ENCODE peak calls at places on chromosomes 5 and 9, in seven cellular contexts. M is uterus, V is right lobe of liver, Z is HepG2, T is esophagus squamous epithelium, W is endodermal cell, D is cardiac muscle cell. H is an unnamed sample. For H3K4me1, the result is how much of the 10 kb centered on the place peaks cover.

GRCh38 chr5:149011084-149011483 is 51.8 kb downstream of the SH3TC2 start:
- DNase-seq in V (no peak), W (no peak), M (no peak), Z (no peak), T (no peak), D (no peak), H (no peak)

GRCh38 chr5:56270058-56270457 is 36.9 kb upstream of the ANKRD55 start:
- DNase-seq in Z (peak), D (no peak), T (no peak), M (no peak), W (no peak), V (no peak), H (no peak)

GRCh38 chr9:110027624-110028023 is 180.3 kb downstream of the C9orf152 start:
- DNase-seq in W (no peak), D (peak), T (no peak), M (no peak), V (no peak), Z (peak), H (no peak)

GRCh38 chr5:92527311-92528078 is 1053.5 kb downstream of the NR2F1-AS1 start:
- DNase-seq in M (no peak), T (no peak), V (no peak), W (no peak), D (peak), Z (no peak), H (no peak)

GRCh38 chr9:34884732-34885131 is 73.4 kb upstream of the PHF24 start:
- DNase-seq in W (no peak), D (no peak), V (no peak), T (no peak), M (no peak), Z (no peak), H (no peak)

GRCh38 chr5:132309679-132310078 is 15.5 kb downstream of the SLC22A4 start:
- DNase-seq in D (no peak), V (no peak), Z (peak), T (no peak), W (no peak), M (no peak), H (no peak)

GRCh38 chr9:696332-697090 is 145.0 kb upstream of the DMRT1 start:
- DNase-seq in Z (peak), M (peak), W (no peak), V (no peak), D (peak), T (no peak), H (peak)

GRCh38 chr5:10315181-10315580 is 7.5 kb upstream of the CMBL start:
- DNase-seq in V (no peak), T (no peak), M (no peak), D (no peak), Z (no peak), W (no peak), H (no peak)

GRCh38 chr9:131264231-131264630 is 12.1 kb downstream of the FAM78A start:
- DNase-seq in V (no peak), W (peak), M (no peak), T (no peak), Z (no peak), D (no peak), H (no peak)

GRCh38 chr5:141514330-141515111 is 25.6 kb downstream of the PCDHGC5 start:
- DNase-seq in M (no peak), Z (no peak), W (peak), V (no peak), D (peak), T (no peak), H (peak)

GRCh38 chr5:62692946-62693713 is 114.5 kb downstream of the LRRC70 start:
- DNase-seq in D (no peak), Z (no peak), W (no peak), T (no peak), V (no peak), M (no peak), H (no peak)

GRCh38 chr5:133260715-133261114 is 208.9 kb downstream of the HSPA4 start:
- DNase-seq in V (no peak), T (no peak), Z (no peak), W (no peak), D (no peak), M (no peak), H (no peak)

GRCh38 chr5:118675247-118675646 is 313.1 kb downstream of the DTWD2 start:
- DNase-seq in Z (no peak), D (no peak), V (no peak), W (no peak), T (no peak), M (no peak), H (no peak)

GRCh38 chr5:53403758-53404157 is 76.7 kb upstream of the FST start:
- DNase-seq in V (no peak), W (no peak), T (no peak), D (peak), Z (no peak), M (no peak), H (no peak)

GRCh38 chr9:119284118-119284517 is 85.1 kb downstream of the BRINP1 start:
- DNase-seq in Z (peak), M (no peak), D (peak), W (peak), T (no peak), V (no peak), H (no peak)

GRCh38 chr9:32294051-32294600 is 90.3 kb upstream of the ACO1 start:
- DNase-seq in W (no peak), M (no peak), T (no peak), D (no peak), Z (no peak), V (no peak), H (no peak)

GRCh38 chr9:120187758-120188157 is 392.2 kb downstream of the CDK5RAP2 start:
- DNase-seq in V (no peak), T (no peak), W (no peak), M (no peak), D (peak), Z (no peak), H (no peak)

GRCh38 chr5:68171101-68171558 is 44.4 kb upstream of the PIK3R1 start:
- DNase-seq in D (peak), M (peak), T (no peak), V (peak), Z (no peak), W (no peak), H (peak)

GRCh38 chr5:57435701-57436134 is 46.9 kb downstream of the ACTBL2 start:
- DNase-seq in Z (peak), V (no peak), M (no peak), D (peak), W (no peak), T (no peak), H (no peak)

GRCh38 chr5:76801159-76801802 is 17.5 kb upstream of the F2RL1 start:
- DNase-seq in W (no peak), T (no peak), V (no peak), Z (no peak), M (no peak), D (peak), H (no peak)

GRCh38 chr5:94782376-94782775 is 163.9 kb downstream of the SLF1 start:
- DNase-seq in V (no peak), M (no peak), Z (no peak), T (no peak), D (no peak), W (no peak), H (no peak)

GRCh38 chr5:94788527-94788926 is 170.1 kb downstream of the SLF1 start:
- DNase-seq in T (no peak), V (no peak), M (no peak), D (no peak), W (no peak), Z (peak), H (no peak)

GRCh38 chr5:94779684-94780083 is 161.2 kb downstream of the SLF1 start:
- DNase-seq in M (no peak), D (no peak), T (no peak), W (no peak), Z (no peak), V (no peak), H (no peak)

DNA sequence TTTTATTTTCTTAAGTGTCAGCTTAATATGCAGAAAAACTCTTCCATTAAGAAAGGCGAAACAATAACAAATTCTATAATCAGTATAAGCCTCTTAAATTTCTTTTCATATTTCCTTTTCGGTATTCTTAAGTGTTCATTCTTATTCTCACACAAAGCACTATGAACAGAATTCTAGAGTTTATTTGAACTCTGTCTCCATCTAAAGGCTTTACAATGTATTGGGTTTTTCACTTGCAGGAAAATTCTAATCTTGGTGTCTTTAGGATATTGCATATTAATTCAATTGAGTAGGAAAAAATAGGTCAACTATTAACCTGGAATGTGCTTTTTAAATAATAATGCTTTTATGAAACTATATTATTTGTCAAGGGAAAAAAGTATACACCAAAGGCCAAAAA is 166.6 kb downstream of the SLF1 start:
- DNase-seq in D (no peak), Z (no peak), W (no peak), T (no peak), V (no peak), M (no peak), H (no peak)
- TF ChIP-seq CTCF in D (no peak), Z (no peak), W (peak), T (no peak), V (no peak), M (peak), H (no peak)

DNA sequence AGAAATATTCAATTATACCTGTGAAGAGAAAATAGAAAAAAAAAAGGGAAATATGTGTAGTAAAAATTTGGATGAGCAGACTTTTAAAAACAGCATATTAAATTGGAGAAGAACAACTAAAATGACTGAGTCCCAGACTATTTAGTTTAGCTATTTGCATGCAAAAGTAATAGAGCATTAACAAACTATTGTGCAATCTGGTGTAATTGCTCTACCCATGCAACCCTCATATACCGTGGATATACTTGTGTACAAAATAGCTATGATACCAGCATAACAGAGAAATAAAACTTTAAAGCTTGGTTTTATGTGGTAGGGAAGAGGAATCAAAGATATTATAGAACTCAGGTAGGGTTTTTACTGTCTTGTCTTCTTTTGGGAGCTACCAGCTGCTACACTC is 78.7 kb upstream of the PRDM9 start:
- DNase-seq in W (no peak), M (no peak), T (no peak), D (no peak), V (no peak), Z (no peak), H (no peak)
- H3K4me1 ChIP-seq in W (under half), M (under half), T (under half), D (under half), V (under half), Z (under half), H (under half)

GRCh38 chr9:111399772-111400563 is 69.9 kb upstream of the OR2K2 start:
- DNase-seq in V (no peak), M (no peak), D (peak), T (no peak), Z (peak), W (peak), H (no peak)
- TF ChIP-seq CTCF in V (peak), M (no peak), D (peak), T (no peak), Z (peak), W (peak), H (no peak)

GRCh38 chr9:124657526-124657925 is 113.6 kb downstream of the NR6A1 start:
- DNase-seq in V (no peak), Z (no peak), W (no peak), D (no peak), T (no peak), M (no peak), H (no peak)
- H3K4me1 ChIP-seq in V (under half), Z (half or more), W (under half), D (under half), T (under half), M (under half), H (under half)

GRCh38 chr9:99833735-99834134 is 12.1 kb downstream of the NR4A3 start:
- DNase-seq in Z (no peak), M (no peak), D (no peak), W (no peak), T (no peak), V (no peak), H (no peak)

GRCh38 chr9:99835142-99835541 is 13.5 kb downstream of the NR4A3 start:
- DNase-seq in D (no peak), Z (no peak), V (no peak), M (no peak), T (no peak), W (no peak), H (no peak)

GRCh38 chr9:99832558-99832864 is 10.8 kb downstream of the NR4A3 start:
- DNase-seq in M (no peak), V (no peak), Z (no peak), T (no peak), W (no peak), D (no peak), H (no peak)

GRCh38 chr9:99834474-99834873 is 12.8 kb downstream of the NR4A3 start:
- DNase-seq in Z (no peak), M (no peak), V (no peak), D (no peak), T (no peak), W (peak), H (no peak)

DNA sequence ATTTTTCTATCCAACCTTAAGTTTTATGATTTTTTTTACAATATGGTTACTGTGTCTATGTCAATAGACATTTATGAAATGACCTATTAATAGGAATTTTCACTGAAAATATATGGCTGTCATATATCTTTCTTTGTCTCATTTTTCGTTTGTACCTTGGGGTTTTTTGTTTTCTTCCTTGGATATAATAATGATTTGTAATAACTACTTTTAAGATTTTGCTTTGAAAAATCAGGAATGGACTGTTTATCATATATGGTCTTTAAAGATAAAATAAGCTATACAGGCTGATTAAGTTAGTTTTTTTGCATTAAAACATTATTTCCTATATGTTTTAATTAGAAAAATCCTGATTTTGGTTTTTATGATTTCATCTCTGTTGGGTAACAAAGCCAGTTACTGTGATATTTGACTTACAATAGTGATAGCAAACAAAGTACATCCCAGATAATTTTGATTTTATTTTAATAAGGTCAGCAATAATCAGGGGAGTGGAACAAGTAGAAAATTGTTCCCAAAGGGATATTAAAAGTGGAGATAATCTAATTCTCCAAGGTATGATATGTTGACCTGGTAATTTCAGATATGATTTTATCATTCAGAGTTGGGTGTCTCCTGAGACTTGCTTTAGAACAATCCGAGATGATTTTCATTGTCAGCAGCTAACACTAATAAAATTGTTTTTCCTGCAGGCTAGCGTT is 10.3 kb downstream of the NR4A3 start:
- DNase-seq in V (no peak), T (no peak), D (no peak), Z (no peak), M (no peak), W (no peak), H (no peak)
- TF ChIP-seq CTCF in V (no peak), T (no peak), D (no peak), Z (no peak), M (no peak), W (no peak), H (no peak)

DNA sequence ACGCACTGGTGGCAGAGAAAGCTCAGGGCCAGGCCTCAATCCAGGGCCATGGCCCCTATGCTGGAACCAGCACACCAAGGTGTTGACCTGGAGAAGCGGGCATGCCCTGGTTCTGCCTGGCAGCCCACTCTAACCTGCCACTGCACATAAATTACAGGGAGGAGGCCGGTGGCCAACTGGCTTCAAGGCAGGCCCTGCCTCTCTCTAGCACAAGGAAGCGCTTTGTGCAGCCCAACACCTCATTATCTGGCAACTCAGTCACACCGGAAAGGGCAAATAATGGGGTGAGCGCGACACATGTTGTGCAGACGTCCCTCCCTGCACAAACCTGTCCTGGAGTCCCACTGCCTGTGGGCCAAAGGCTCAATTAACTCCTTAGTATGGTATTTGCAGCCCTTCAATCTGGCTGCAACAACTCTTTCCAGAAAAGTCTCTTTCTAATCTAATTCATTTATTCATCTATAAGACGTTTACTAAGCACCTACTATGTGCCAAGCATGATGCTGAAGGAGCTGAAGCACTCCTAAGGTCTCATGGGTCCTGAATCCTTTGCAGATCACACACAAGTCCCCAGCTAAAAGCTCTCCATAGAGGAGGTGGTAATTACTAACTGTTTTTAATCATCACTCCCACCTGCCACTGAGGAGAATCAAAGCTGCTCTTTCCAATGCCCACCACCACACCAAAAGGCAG is 24.9 kb downstream of the SHB start:
- DNase-seq in D (no peak), M (no peak), Z (no peak), W (no peak), T (no peak), V (no peak), H (peak)
- H3K4me1 ChIP-seq in D (under half), M (under half), Z (half or more), W (under half), T (half or more), V (under half), H (under half)

DNA sequence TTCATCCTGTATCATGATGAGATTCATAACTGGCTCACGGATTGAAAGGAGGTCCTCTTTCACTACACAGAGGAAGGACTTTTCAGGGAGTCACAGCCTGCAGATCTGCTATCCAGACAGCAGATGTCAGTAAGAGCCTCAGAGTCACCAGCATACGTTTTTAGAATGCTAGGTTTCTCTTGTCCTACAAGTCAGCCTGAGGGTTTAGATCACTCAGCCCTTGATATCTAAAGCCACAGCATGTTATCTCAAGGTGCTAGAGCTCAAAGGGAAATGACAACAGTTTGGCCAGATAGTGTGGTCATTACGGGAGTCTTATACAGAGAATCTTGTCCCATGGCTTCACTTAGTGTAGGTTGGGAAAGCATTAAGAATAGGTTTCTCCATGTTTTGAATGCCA is 30.9 kb upstream of the SLC46A2 start:
- DNase-seq in V (no peak), T (no peak), M (no peak), W (peak), D (peak), Z (peak), H (no peak)
- TF ChIP-seq CTCF in V (peak), T (no peak), M (no peak), W (peak), D (peak), Z (peak), H (no peak)

GRCh38 chr5:150446103-150446502 is 3.4 kb downstream of the RPS14 start:
- DNase-seq in Z (no peak), M (no peak), W (no peak), T (no peak), V (no peak), D (no peak), H (no peak)

GRCh38 chr5:150443242-150444075 is 6.1 kb downstream of the RPS14 start:
- DNase-seq in T (no peak), V (no peak), M (no peak), W (peak), Z (no peak), D (no peak), H (no peak)

GRCh38 chr5:150442699-150443080 is 6.8 kb downstream of the RPS14 start:
- DNase-seq in Z (no peak), T (no peak), W (peak), V (no peak), D (no peak), M (no peak), H (no peak)

GRCh38 chr5:150446583-150446982 is 3.0 kb downstream of the RPS14 start:
- DNase-seq in W (no peak), V (no peak), M (no peak), D (no peak), Z (no peak), T (no peak), H (no peak)

GRCh38 chr5:150444770-150445169 is 4.8 kb downstream of the RPS14 start:
- DNase-seq in W (no peak), T (no peak), D (no peak), V (no peak), Z (no peak), M (no peak), H (no peak)
- H3K4me1 ChIP-seq in W (under half), T (under half), D (under half), V (under half), Z (under half), M (under half), H (under half)

GRCh38 chr9:137213160-137214060 is 7.9 kb downstream of the NDOR1 start:
- DNase-seq in T (no peak), M (no peak), Z (no peak), D (no peak), V (no peak), W (no peak), H (no peak)
- TF ChIP-seq CTCF in T (no peak), M (no peak), Z (peak), D (no peak), V (no peak), W (peak), H (no peak)

GRCh38 chr9:76741524-76741923 is 22.7 kb upstream of the PCA3 start:
- DNase-seq in D (no peak), W (peak), V (no peak), T (no peak), Z (no peak), M (no peak), H (no peak)
- H3K4me1 ChIP-seq in D (under half), W (under half), V (under half), T (under half), Z (under half), M (under half), H (under half)

H was measured in prostate gland.